ENCODE peak calls at places on chromosomes 12 and 14, in five cellular contexts. Z, D, V, C and S are unnamed samples. For H3K9me3, the result is how much of the 10 kb centered on the place peaks cover.

GRCh38 chr12:34395056-34396005 is 373.0 kb downstream of the ALG10 start:
- DNase-seq in C (no peak), D (peak), Z (no peak), V (no peak), S (peak)

GRCh38 chr12:96233941-96234461 is 39.8 kb downstream of the ELK3 start:
- DNase-seq in V (no peak), Z (no peak), D (no peak), C (no peak), S (no peak)

GRCh38 chr12:7131502-7131866 is 1.3 kb downstream of the CLSTN3 start:
- DNase-seq in V (peak), D (no peak), Z (no peak), C (no peak), S (peak)

GRCh38 chr14:30621354-30621953 is 665 bp upstream of the SCFD1 start:
- DNase-seq in V (peak), Z (peak), C (no peak), D (peak), S (peak)

GRCh38 chr12:45644521-45644920 is 85.0 kb upstream of the ARID2 start:
- DNase-seq in V (no peak), Z (no peak), C (peak), D (no peak), S (no peak)

GRCh38 chr12:71014180-71014785 is 93.7 kb upstream of the PTPRR start:
- DNase-seq in V (peak), Z (peak), C (peak), D (no peak), S (no peak)

GRCh38 chr12:85642810-85643209 is 193.4 kb downstream of the RASSF9 start:
- DNase-seq in C (peak), V (peak), D (no peak), Z (no peak), S (no peak)

GRCh38 chr12:15996254-15996653 is 85.1 kb downstream of the DERA start:
- DNase-seq in C (peak), Z (no peak), V (peak), D (no peak), S (peak)

GRCh38 chr14:76984297-76984696 is 44.2 kb downstream of the IRF2BPL start:
- DNase-seq in V (no peak), C (no peak), D (peak), Z (no peak), S (no peak)

GRCh38 chr14:20044243-20044642 is 8.4 kb upstream of the OR4K13 start:
- DNase-seq in C (no peak), Z (no peak), V (no peak), D (no peak), S (no peak)
- H3K9me3 ChIP-seq in C (under half), Z (under half), V (under half), D (half or more), S (half or more)

GRCh38 chr14:51743588-51744000 is 91.9 kb downstream of the FRMD6 start:
- DNase-seq in V (no peak), C (no peak), D (no peak), Z (no peak), S (no peak)
- H2BK12ac ChIP-seq in V (no peak), C (no peak), D (no peak), Z (no peak), S (no peak)

GRCh38 chr14:88669346-88669745 is 106.5 kb downstream of the ZC3H14 start:
- DNase-seq in C (no peak), V (no peak), Z (no peak), D (no peak), S (no peak)
- H3K4me2 ChIP-seq in C (no peak), V (no peak), Z (no peak), D (no peak), S (no peak)

GRCh38 chr12:133217219-133217618 is 18.5 kb downstream of the ANHX start:
- DNase-seq in D (no peak), C (no peak), V (no peak), Z (no peak), S (no peak)

GRCh38 chr12:133220521-133220920 is 15.2 kb downstream of the ANHX start:
- DNase-seq in Z (no peak), D (no peak), V (no peak), C (no peak), S (no peak)

GRCh38 chr12:133222211-133222610 is 13.5 kb downstream of the ANHX start:
- DNase-seq in D (no peak), V (no peak), Z (no peak), C (no peak), S (peak)

GRCh38 chr12:133225527-133225926 is 10.2 kb downstream of the ANHX start:
- DNase-seq in C (no peak), D (no peak), Z (no peak), V (no peak), S (no peak)

GRCh38 chr12:133221241-133221640 is 14.4 kb downstream of the ANHX start:
- DNase-seq in V (no peak), C (no peak), Z (no peak), D (no peak), S (no peak)
- H3K9me3 ChIP-seq in V (half or more), C (half or more), Z (under half), D (half or more), S (half or more)

GRCh38 chr14:85824526-85824925 is 294.6 kb downstream of the FLRT2 start:
- DNase-seq in Z (peak), D (no peak), C (no peak), V (no peak), S (no peak)
- H2BK12ac ChIP-seq in Z (no peak), D (no peak), C (no peak), V (no peak), S (no peak)

DNA sequence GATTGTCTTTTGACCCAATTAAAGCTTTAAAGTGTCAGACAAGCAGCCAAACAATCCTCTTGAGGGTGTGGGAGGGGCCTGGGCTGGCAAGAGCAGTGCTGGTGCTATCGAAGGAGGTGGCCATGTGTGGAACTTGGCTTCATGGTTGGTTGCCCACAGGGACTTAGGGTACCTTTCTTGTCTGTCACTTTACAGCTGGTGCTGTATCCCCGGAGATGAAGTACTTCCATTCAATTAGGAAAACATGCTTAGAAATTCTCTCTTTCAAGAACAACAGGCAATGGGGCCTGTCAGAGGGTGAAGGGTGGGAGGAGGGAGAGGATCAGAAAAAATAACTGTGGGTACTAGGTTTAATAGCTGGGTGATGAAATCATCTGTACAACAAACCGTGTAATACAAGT is 86.5 kb downstream of the DAAM1 start:
- DNase-seq in C (no peak), Z (no peak), V (no peak), D (no peak), S (peak)
- H3K4me2 ChIP-seq in C (no peak), Z (no peak), V (no peak), D (no peak), S (no peak)